ENCODE peak calls at places on chromosomes 11 and 22, in five cellular contexts. A is uterus, Q is A549, N is mammary epithelial cell, W is esophagus squamous epithelium. I is an unnamed sample.

GRCh38 chr11:130314184-130314748 is 451 bp downstream of the ZBTB44 start:
- DNase-seq in A (peak), Q (peak), N (peak), W (peak), I (no peak)

GRCh38 chr22:27668828-27669797 is 132.4 kb downstream of the MN1 start:
- DNase-seq in A (peak), Q (peak), N (no peak), W (no peak), I (no peak)

GRCh38 chr11:125287467-125288232 is 123.1 kb downstream of the PKNOX2 start:
- DNase-seq in A (peak), Q (no peak), N (no peak), W (no peak), I (no peak)

GRCh38 chr22:27748355-27749168 is 53.0 kb downstream of the MN1 start:
- DNase-seq in A (peak), Q (no peak), N (peak), W (no peak), I (no peak)

GRCh38 chr11:128195057-128195751 is 392.2 kb downstream of the ETS1 start:
- DNase-seq in A (no peak), Q (no peak), N (no peak), W (no peak), I (no peak)

GRCh38 chr22:28023036-28023435 is 104.0 kb upstream of the PITPNB start:
- DNase-seq in A (no peak), Q (no peak), N (no peak), W (no peak), I (no peak)

GRCh38 chr11:34380696-34381095 is 22.9 kb upstream of the ABTB2 start:
- DNase-seq in A (no peak), Q (peak), N (peak), W (no peak), I (no peak)

GRCh38 chr11:122439911-122440782 is 215.4 kb upstream of the UBASH3B start:
- DNase-seq in A (peak), Q (peak), N (no peak), W (no peak), I (no peak)

GRCh38 chr11:122287401-122287800 is 171.4 kb upstream of the BLID start:
- DNase-seq in A (no peak), Q (no peak), N (no peak), W (no peak), I (no peak)

DNA sequence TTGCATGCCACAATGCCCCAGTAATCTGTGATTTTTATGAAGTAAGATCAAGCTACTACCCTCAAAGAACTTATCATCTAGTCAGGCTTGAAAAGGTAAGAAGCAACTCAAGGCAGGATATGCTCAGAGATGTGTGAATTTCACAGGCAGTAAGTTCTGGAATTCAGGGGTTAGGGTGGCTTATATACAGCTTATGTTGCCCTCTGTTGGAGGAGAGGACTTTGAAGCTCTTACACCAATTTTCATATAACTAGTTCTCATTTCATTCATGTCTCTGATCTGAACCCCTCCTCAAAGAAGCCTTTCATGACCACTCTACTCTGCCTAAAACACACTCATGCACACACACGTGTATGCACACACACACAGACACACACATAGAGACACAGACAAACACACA is 220.5 kb upstream of the ZBED5 start:
- DNase-seq in A (no peak), Q (no peak), N (peak), W (no peak), I (no peak)
- TF ChIP-seq CTCF in A (peak), Q (peak), N (no peak), W (no peak), I (no peak)

DNA sequence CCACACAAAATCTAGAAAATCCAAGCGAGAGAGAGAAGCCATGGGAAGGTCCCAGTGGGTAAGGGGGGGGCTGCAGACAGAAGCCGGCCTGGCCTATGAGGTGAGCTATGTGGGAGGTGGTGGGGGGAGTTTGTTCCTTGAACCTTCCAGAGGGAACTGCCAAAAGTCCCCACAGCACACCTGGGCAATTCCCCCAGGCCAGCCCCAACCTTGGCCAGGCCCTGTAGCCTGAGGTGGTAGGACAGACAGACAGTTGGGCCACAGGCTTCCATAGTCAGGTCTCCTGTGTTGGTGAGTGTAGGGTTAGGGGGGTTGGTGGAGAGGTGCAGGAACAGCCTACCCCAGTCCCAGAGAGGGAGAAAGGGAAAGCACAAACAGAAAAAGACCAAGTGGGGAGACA is 39.0 kb downstream of the LMO1 start:
- DNase-seq in A (no peak), Q (no peak), N (no peak), W (no peak), I (no peak)
- H3K4me3 ChIP-seq in A (no peak), Q (no peak), N (no peak), W (no peak), I (no peak)

DNA sequence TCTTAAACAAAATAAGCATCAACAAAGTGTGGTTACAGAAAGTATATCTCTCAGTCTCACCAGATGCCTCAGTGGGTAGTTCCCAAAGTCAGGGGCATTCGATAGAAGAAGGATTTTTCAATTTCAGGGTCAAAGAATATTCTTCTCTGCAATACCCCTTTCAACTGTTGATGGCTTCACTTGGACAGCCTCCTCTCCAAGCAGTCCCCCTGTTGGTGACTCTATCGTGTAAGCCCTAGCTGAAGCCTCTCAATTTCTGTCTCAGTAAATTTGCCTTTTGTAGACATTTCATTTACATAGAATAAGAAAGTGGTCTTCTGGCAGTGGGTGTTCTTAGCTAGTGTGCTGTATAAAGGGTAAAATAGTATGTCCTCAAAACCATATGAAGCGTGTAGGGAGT is 11.3 kb upstream of the CCDC83 start:
- DNase-seq in A (no peak), Q (no peak), N (no peak), W (no peak), I (no peak)
- TF ChIP-seq CTCF in A (no peak), Q (no peak), N (no peak), W (no peak), I (no peak)

DNA sequence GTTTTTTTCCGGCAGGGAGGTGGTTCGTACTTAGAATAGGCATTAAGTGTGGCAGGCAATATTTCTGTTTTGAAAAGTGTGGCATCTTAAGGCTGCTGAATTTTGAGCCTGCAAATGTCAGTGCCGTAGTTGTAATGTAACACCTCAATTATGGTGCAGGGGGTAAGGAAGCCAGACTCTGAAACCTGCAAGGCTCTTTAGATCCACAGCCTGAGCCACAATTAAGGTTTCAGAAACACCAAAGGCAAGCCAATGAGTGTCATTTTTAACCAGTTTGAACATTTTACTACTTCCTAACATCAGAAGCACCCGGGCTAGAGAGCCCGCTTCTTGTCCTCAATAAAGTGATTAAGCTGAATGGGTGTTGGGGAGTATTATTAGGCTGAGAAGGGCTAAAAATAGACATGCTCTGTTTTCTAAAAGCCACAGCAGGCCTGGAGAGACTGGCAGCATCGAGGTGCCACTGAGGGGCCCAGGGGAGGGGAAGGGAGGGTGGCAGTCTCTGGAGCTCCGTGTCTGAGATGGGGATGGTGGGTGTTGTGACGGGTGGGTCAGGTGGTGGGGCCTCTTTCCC is 113.4 kb downstream of the ZBTB16 start:
- DNase-seq in A (no peak), Q (no peak), N (no peak), W (no peak), I (no peak)
- H3K4me3 ChIP-seq in A (no peak), Q (no peak), N (no peak), W (no peak), I (no peak)

DNA sequence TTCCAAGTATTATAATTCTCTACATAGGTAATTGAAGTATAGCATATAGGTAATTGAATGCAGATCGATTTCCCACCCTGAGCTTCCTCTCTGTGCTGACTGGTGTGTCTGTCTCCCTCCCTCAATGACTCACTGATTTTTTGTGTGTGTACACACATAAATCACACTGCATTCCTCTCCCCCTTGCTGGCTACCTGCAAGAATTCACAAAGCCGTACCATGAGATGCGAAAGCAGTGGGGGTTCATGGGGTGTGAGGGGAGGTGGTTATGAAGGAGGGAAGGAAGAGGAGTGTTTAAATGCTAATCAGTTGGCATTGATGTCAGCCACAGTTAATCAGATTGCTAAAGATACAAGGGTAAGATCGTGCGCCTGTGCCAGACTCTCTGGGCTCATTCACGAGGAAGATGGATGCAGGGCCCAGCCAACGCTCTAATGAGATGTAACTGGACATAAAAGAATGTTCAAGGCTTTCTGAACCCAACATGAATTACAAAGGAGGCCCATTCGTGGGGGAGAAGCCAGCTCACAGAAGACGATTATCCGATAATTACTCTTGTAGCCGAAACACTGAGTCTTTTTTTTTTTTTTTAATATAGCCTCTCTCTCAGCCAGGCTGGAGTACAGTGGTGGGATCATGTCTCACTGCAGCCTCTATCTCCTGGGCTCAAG is 107.4 kb downstream of the SEZ6L start:
- DNase-seq in A (no peak), Q (no peak), N (no peak), W (no peak), I (no peak)
- TF ChIP-seq CTCF in A (no peak), Q (no peak), N (no peak), W (no peak), I (no peak)

DNA sequence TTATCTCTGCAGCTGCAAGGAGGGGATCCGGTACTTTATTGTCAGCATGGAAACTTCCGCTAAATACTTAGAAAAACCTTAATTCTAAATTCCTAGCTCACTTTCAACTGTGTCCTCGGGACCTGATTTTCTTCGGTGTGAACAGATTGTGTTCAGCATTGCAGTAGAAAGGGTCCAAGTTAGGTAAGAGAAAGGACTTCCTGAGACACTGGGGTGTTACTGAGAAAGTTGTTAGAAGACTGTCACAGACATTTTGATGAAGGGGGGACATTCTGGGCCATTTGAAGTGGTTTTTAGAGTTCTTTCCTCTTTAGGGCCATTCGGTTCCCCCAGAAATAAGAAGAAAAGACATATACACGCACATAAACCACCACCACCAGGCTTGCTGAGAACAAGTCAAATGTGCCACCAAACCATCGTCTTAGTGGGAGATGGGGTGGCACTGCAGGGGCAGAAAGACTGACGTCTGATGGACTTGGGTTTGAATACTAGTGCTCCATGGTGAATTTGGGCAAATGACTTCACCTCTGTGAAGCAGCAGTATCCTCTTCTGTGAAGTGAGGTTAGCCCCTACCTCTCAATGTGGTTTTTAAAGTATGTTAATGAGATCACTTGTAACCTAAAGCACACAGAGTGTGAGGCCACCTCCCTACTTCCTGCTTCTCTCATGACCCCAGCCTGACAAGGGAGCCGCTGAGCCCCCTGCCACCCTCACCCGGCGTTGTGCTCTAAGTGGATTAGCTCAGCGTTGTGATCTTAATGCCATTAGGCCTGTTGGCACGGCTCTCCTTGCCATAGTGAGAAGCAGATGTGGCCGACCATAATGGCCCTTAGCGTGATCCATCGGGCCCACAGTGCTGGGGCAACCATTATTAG is 14.2 kb downstream of the ZBTB16 start:
- DNase-seq in A (no peak), Q (no peak), N (no peak), W (no peak), I (no peak)
- H3K4me3 ChIP-seq in A (no peak), Q (no peak), N (no peak), W (peak), I (no peak)